ENCODE peak calls at places on chromosomes 4 and X, in nine cellular contexts. B is NB4; U is activated naive CD8-positive, alpha-beta T cell treated with anti-CD3 and anti-CD28 coated beads, Interleukin-2, amount 50 U/mL, for 24 hours; D is heart left ventricle; Z is A549; O is activated CD8-positive, alpha-beta memory T cell treated with anti-CD3 and anti-CD28 coated beads for 4 hours; T is NCI-H1930; L is renal cortical epithelial cell; M is NCI-H1105. W is an unnamed sample.

GRCh38 chrX:100368167-100368566 is 41.9 kb downstream of the PCDH19 start:
- DNase-seq in B (peak), U (no peak), D (no peak), Z (peak), O (no peak), T (no peak), L (peak), M (no peak), W (no peak)

GRCh38 chr4:140427919-140428471 is 547 bp upstream of the CLGN start:
- DNase-seq in B (peak), U (no peak), D (no peak), Z (no peak), O (no peak), T (no peak), L (no peak), M (no peak), W (no peak)

GRCh38 chr4:157992038-157992706 is 180.7 kb downstream of the GASK1B start:
- DNase-seq in B (peak), U (peak), D (no peak), Z (peak), O (no peak), T (peak), L (peak), M (peak), W (peak)

GRCh38 chr4:6417516-6417915 is 54.9 kb downstream of the PPP2R2C start:
- DNase-seq in B (no peak), U (no peak), D (no peak), Z (no peak), O (no peak), T (no peak), L (no peak), M (no peak), W (no peak)

GRCh38 chr4:119268466-119268865 is 53.5 kb downstream of the FABP2 start:
- DNase-seq in B (no peak), U (no peak), D (no peak), Z (no peak), O (no peak), T (no peak), L (peak), M (no peak), W (no peak)

GRCh38 chr4:82524570-82525152 is 37.1 kb downstream of the TMEM150C start:
- DNase-seq in B (peak), U (no peak), D (no peak), Z (no peak), O (no peak), T (no peak), L (no peak), M (no peak), W (no peak)

GRCh38 chrX:16589211-16589610 is 60.7 kb upstream of the S100G start:
- DNase-seq in B (no peak), U (no peak), D (no peak), Z (no peak), O (no peak), T (no peak), L (peak), M (no peak), W (no peak)

GRCh38 chr4:8040607-8041006 is 100.9 kb upstream of the AFAP1 start:
- DNase-seq in B (no peak), U (no peak), D (no peak), Z (no peak), O (no peak), T (no peak), L (no peak), M (no peak), W (no peak)

GRCh38 chr4:78534286-78534955 is 17.1 kb upstream of the ANXA3 start:
- DNase-seq in B (no peak), U (no peak), D (no peak), Z (no peak), O (no peak), T (no peak), L (peak), M (no peak), W (no peak)

GRCh38 chr4:3257125-3257690 is 8.2 kb downstream of the MSANTD1 start:
- DNase-seq in B (no peak), U (no peak), D (no peak), Z (no peak), O (no peak), T (no peak), L (no peak), M (peak), W (no peak)

GRCh38 chr4:53646792-53647191 is 55.5 kb upstream of the LNX1 start:
- DNase-seq in B (no peak), U (no peak), D (no peak), Z (no peak), O (no peak), T (peak), L (no peak), M (no peak), W (no peak)

GRCh38 chrX:53284684-53285447 is 3.5 kb upstream of the IQSEC2 start:
- DNase-seq in B (peak), U (peak), D (peak), Z (peak), O (no peak), T (peak), L (peak), M (peak), W (peak)

GRCh38 chrX:124005220-124005619 is 43.7 kb downstream of the STAG2 start:
- DNase-seq in B (no peak), U (no peak), D (no peak), Z (no peak), O (no peak), T (no peak), L (no peak), M (no peak), W (no peak)

GRCh38 chrX:109855501-109855900 is 122.4 kb upstream of the ACSL4 start:
- DNase-seq in B (no peak), U (no peak), D (no peak), Z (no peak), O (no peak), T (no peak), L (no peak), M (no peak), W (no peak)

GRCh38 chrX:128931071-128931470 is 592.2 kb downstream of the SMARCA1 start:
- DNase-seq in B (no peak), U (no peak), D (no peak), Z (no peak), O (no peak), T (no peak), L (no peak), M (no peak), W (no peak)

GRCh38 chrX:8204169-8204935 is 33.3 kb upstream of the VCX2 start:
- DNase-seq in B (no peak), U (no peak), D (no peak), Z (no peak), O (no peak), T (no peak), L (no peak), M (no peak), W (no peak)

GRCh38 chrX:57932266-57932665 is 22.0 kb upstream of the ZXDA start:
- DNase-seq in B (no peak), U (no peak), D (no peak), Z (no peak), O (no peak), T (no peak), L (no peak), M (no peak), W (no peak)

GRCh38 chr4:183601381-183601780 is 57.6 kb downstream of the RWDD4 start:
- DNase-seq in B (no peak), U (no peak), D (no peak), Z (no peak), O (no peak), T (no peak), L (no peak), M (no peak), W (no peak)

GRCh38 chr4:55865228-55865806 is 11.9 kb downstream of the EXOC1 start:
- DNase-seq in B (no peak), U (no peak), D (no peak), Z (no peak), O (no peak), T (no peak), L (peak), M (no peak), W (no peak)

GRCh38 chr4:158787718-158788441 is 19.1 kb downstream of the FNIP2 start:
- DNase-seq in B (no peak), U (no peak), D (no peak), Z (no peak), O (no peak), T (no peak), L (no peak), M (no peak), W (no peak)

GRCh38 chr4:184398741-184399504 is 75.4 kb downstream of the IRF2 start:
- DNase-seq in B (no peak), U (no peak), D (no peak), Z (no peak), O (no peak), T (no peak), L (no peak), M (no peak), W (no peak)

GRCh38 chrX:9533611-9534010 is 68.8 kb downstream of the TBL1X start:
- DNase-seq in B (peak), U (no peak), D (no peak), Z (no peak), O (no peak), T (no peak), L (no peak), M (no peak), W (no peak)

GRCh38 chr4:87819281-87819919 is 13.4 kb upstream of the MEPE start:
- DNase-seq in B (no peak), U (no peak), D (no peak), Z (no peak), O (no peak), T (no peak), L (peak), M (no peak), W (no peak)

GRCh38 chr4:120080533-120080932 is 13.9 kb upstream of the MAD2L1 start:
- DNase-seq in B (no peak), U (no peak), D (no peak), Z (no peak), O (no peak), T (no peak), L (no peak), M (no peak), W (no peak)

GRCh38 chrX:154695913-154696312 is 42.5 kb upstream of the CTAG2 start:
- DNase-seq in B (no peak), U (no peak), D (no peak), Z (no peak), O (no peak), T (no peak), L (no peak), M (no peak), W (no peak)

GRCh38 chr4:131644619-131645018 is 1504.5 kb upstream of the PCDH10 start:
- DNase-seq in B (no peak), U (no peak), D (no peak), Z (no peak), O (no peak), T (no peak), L (peak), M (no peak), W (no peak)

GRCh38 chr4:47873877-47874571 is 36.2 kb upstream of the CORIN start:
- DNase-seq in B (no peak), U (no peak), D (no peak), Z (no peak), O (no peak), T (no peak), L (no peak), M (no peak), W (no peak)

GRCh38 chr4:139768913-139769312 is 103.3 kb downstream of the MGST2 start:
- DNase-seq in B (peak), U (no peak), D (no peak), Z (no peak), O (no peak), T (no peak), L (peak), M (no peak), W (no peak)

GRCh38 chrX:72366178-72366577 is 60.5 kb upstream of the CITED1 start:
- DNase-seq in B (no peak), U (no peak), D (no peak), Z (no peak), O (no peak), T (no peak), L (no peak), M (no peak), W (no peak)

GRCh38 chr4:47468686-47469365 is 5.3 kb upstream of the COMMD8 start:
- DNase-seq in B (no peak), U (no peak), D (no peak), Z (no peak), O (no peak), T (no peak), L (no peak), M (no peak), W (no peak)

GRCh38 chrX:150942958-150943594 is 40.1 kb upstream of the HMGB3 start:
- DNase-seq in B (no peak), U (no peak), D (no peak), Z (no peak), O (no peak), T (no peak), L (peak), M (peak), W (no peak)

W was measured in caudate nucleus.